ENCODE peak calls at places on chromosomes 12 and 14, in ten cellular contexts. One of them, this sample, is unnamed.

GRCh38 chr12:12705833-12706520 is 10.0 kb upstream of the GPR19 start:
- DNase-seq in BJ: no peak
- DNase-seq in HuH-7: no peak
- DNase-seq in GM13976: no peak
- DNase-seq in stimulated activated CD8-positive, alpha-beta memory T cell treated with anti-CD3 and anti-CD28 coated beads, Interleukin-15, amount 100 ng/mL, for 24 hours: no peak
- DNase-seq in T-helper 2 cell: peak
- DNase-seq in mesothelial cell of epicardium: no peak
- DNase-seq in WTC11: no peak
- DNase-seq in hippocampal formation: no peak
- DNase-seq in osteocyte: no peak
- DNase-seq in this sample: no peak

GRCh38 chr14:81559385-81559784 is 25.7 kb upstream of the SEL1L start:
- DNase-seq in BJ: no peak
- DNase-seq in GM13976: no peak
- DNase-seq in WTC11: no peak
- DNase-seq in osteocyte: no peak
- DNase-seq in stimulated activated CD8-positive, alpha-beta memory T cell treated with anti-CD3 and anti-CD28 coated beads, Interleukin-15, amount 100 ng/mL, for 24 hours: no peak
- DNase-seq in T-helper 2 cell: no peak
- DNase-seq in mesothelial cell of epicardium: no peak
- DNase-seq in hippocampal formation: no peak
- DNase-seq in HuH-7: no peak
- DNase-seq in this sample: no peak

GRCh38 chr14:100540141-100540925 is 46.9 kb downstream of the BEGAIN start:
- DNase-seq in hippocampal formation: no peak
- DNase-seq in GM13976: no peak
- DNase-seq in stimulated activated CD8-positive, alpha-beta memory T cell treated with anti-CD3 and anti-CD28 coated beads, Interleukin-15, amount 100 ng/mL, for 24 hours: no peak
- DNase-seq in WTC11: peak
- DNase-seq in T-helper 2 cell: no peak
- DNase-seq in osteocyte: no peak
- DNase-seq in HuH-7: peak
- DNase-seq in BJ: no peak
- DNase-seq in mesothelial cell of epicardium: no peak
- DNase-seq in this sample: no peak

GRCh38 chr14:75946785-75947184 is 35.0 kb downstream of the TGFB3 start:
- DNase-seq in BJ: no peak
- DNase-seq in T-helper 2 cell: no peak
- DNase-seq in WTC11: no peak
- DNase-seq in HuH-7: no peak
- DNase-seq in GM13976: no peak
- DNase-seq in osteocyte: no peak
- DNase-seq in hippocampal formation: no peak
- DNase-seq in stimulated activated CD8-positive, alpha-beta memory T cell treated with anti-CD3 and anti-CD28 coated beads, Interleukin-15, amount 100 ng/mL, for 24 hours: no peak
- DNase-seq in mesothelial cell of epicardium: no peak
- DNase-seq in this sample: no peak

GRCh38 chr14:95340201-95340697 is 20.5 kb upstream of the CLMN start:
- DNase-seq in HuH-7: no peak
- DNase-seq in BJ: no peak
- DNase-seq in mesothelial cell of epicardium: no peak
- DNase-seq in GM13976: no peak
- DNase-seq in osteocyte: no peak
- DNase-seq in T-helper 2 cell: no peak
- DNase-seq in hippocampal formation: no peak
- DNase-seq in stimulated activated CD8-positive, alpha-beta memory T cell treated with anti-CD3 and anti-CD28 coated beads, Interleukin-15, amount 100 ng/mL, for 24 hours: no peak
- DNase-seq in WTC11: no peak
- DNase-seq in this sample: no peak

GRCh38 chr12:101783150-101783549 is 43.9 kb upstream of the SYCP3 start:
- DNase-seq in T-helper 2 cell: no peak
- DNase-seq in BJ: no peak
- DNase-seq in hippocampal formation: no peak
- DNase-seq in WTC11: no peak
- DNase-seq in HuH-7: no peak
- DNase-seq in mesothelial cell of epicardium: no peak
- DNase-seq in GM13976: no peak
- DNase-seq in osteocyte: no peak
- DNase-seq in stimulated activated CD8-positive, alpha-beta memory T cell treated with anti-CD3 and anti-CD28 coated beads, Interleukin-15, amount 100 ng/mL, for 24 hours: no peak
- DNase-seq in this sample: no peak

GRCh38 chr14:59098377-59098776 is 90.1 kb upstream of the DAAM1 start:
- DNase-seq in GM13976: no peak
- DNase-seq in hippocampal formation: no peak
- DNase-seq in osteocyte: no peak
- DNase-seq in WTC11: no peak
- DNase-seq in HuH-7: no peak
- DNase-seq in mesothelial cell of epicardium: no peak
- DNase-seq in BJ: peak
- DNase-seq in stimulated activated CD8-positive, alpha-beta memory T cell treated with anti-CD3 and anti-CD28 coated beads, Interleukin-15, amount 100 ng/mL, for 24 hours: no peak
- DNase-seq in T-helper 2 cell: no peak
- DNase-seq in this sample: peak

GRCh38 chr12:49687941-49688340 is 19.3 kb downstream of the FMNL3 start:
- DNase-seq in hippocampal formation: no peak
- DNase-seq in WTC11: peak
- DNase-seq in mesothelial cell of epicardium: no peak
- DNase-seq in T-helper 2 cell: no peak
- DNase-seq in HuH-7: no peak
- DNase-seq in GM13976: no peak
- DNase-seq in stimulated activated CD8-positive, alpha-beta memory T cell treated with anti-CD3 and anti-CD28 coated beads, Interleukin-15, amount 100 ng/mL, for 24 hours: no peak
- DNase-seq in BJ: no peak
- DNase-seq in osteocyte: no peak
- DNase-seq in this sample: no peak

GRCh38 chr12:124736115-124737039 is 127.3 kb downstream of the SCARB1 start:
- DNase-seq in WTC11: no peak
- DNase-seq in stimulated activated CD8-positive, alpha-beta memory T cell treated with anti-CD3 and anti-CD28 coated beads, Interleukin-15, amount 100 ng/mL, for 24 hours: no peak
- DNase-seq in osteocyte: no peak
- DNase-seq in GM13976: no peak
- DNase-seq in mesothelial cell of epicardium: no peak
- DNase-seq in HuH-7: no peak
- DNase-seq in hippocampal formation: no peak
- DNase-seq in T-helper 2 cell: no peak
- DNase-seq in BJ: no peak
- DNase-seq in this sample: no peak

GRCh38 chr14:89205137-89205740 is 211.8 kb downstream of the FOXN3 start:
- DNase-seq in WTC11: no peak
- DNase-seq in T-helper 2 cell: no peak
- DNase-seq in HuH-7: no peak
- DNase-seq in osteocyte: no peak
- DNase-seq in hippocampal formation: no peak
- DNase-seq in stimulated activated CD8-positive, alpha-beta memory T cell treated with anti-CD3 and anti-CD28 coated beads, Interleukin-15, amount 100 ng/mL, for 24 hours: no peak
- DNase-seq in mesothelial cell of epicardium: no peak
- DNase-seq in GM13976: no peak
- DNase-seq in BJ: no peak
- DNase-seq in this sample: no peak

GRCh38 chr12:11578461-11578993 is 70.9 kb upstream of the ETV6 start:
- DNase-seq in osteocyte: no peak
- DNase-seq in stimulated activated CD8-positive, alpha-beta memory T cell treated with anti-CD3 and anti-CD28 coated beads, Interleukin-15, amount 100 ng/mL, for 24 hours: no peak
- DNase-seq in GM13976: no peak
- DNase-seq in BJ: no peak
- DNase-seq in hippocampal formation: no peak
- DNase-seq in mesothelial cell of epicardium: no peak
- DNase-seq in T-helper 2 cell: no peak
- DNase-seq in HuH-7: no peak
- DNase-seq in WTC11: no peak
- DNase-seq in this sample: no peak

GRCh38 chr12:6312529-6313325 is 2.2 kb downstream of the PLEKHG6 start:
- DNase-seq in stimulated activated CD8-positive, alpha-beta memory T cell treated with anti-CD3 and anti-CD28 coated beads, Interleukin-15, amount 100 ng/mL, for 24 hours: no peak
- DNase-seq in hippocampal formation: no peak
- DNase-seq in T-helper 2 cell: no peak
- DNase-seq in HuH-7: no peak
- DNase-seq in osteocyte: no peak
- DNase-seq in mesothelial cell of epicardium: no peak
- DNase-seq in BJ: no peak
- DNase-seq in WTC11: peak
- DNase-seq in GM13976: peak
- DNase-seq in this sample: no peak

GRCh38 chr12:18807714-18808113 is 69.8 kb downstream of the CAPZA3 start:
- DNase-seq in WTC11: no peak
- DNase-seq in T-helper 2 cell: no peak
- DNase-seq in mesothelial cell of epicardium: no peak
- DNase-seq in GM13976: no peak
- DNase-seq in BJ: no peak
- DNase-seq in osteocyte: no peak
- DNase-seq in HuH-7: no peak
- DNase-seq in stimulated activated CD8-positive, alpha-beta memory T cell treated with anti-CD3 and anti-CD28 coated beads, Interleukin-15, amount 100 ng/mL, for 24 hours: no peak
- DNase-seq in hippocampal formation: no peak
- DNase-seq in this sample: no peak

GRCh38 chr12:122067966-122068365 is 10.6 kb upstream of the MLXIP start:
- DNase-seq in HuH-7: no peak
- DNase-seq in T-helper 2 cell: peak
- DNase-seq in BJ: no peak
- DNase-seq in osteocyte: no peak
- DNase-seq in GM13976: peak
- DNase-seq in mesothelial cell of epicardium: no peak
- DNase-seq in hippocampal formation: no peak
- DNase-seq in WTC11: no peak
- DNase-seq in stimulated activated CD8-positive, alpha-beta memory T cell treated with anti-CD3 and anti-CD28 coated beads, Interleukin-15, amount 100 ng/mL, for 24 hours: no peak
- DNase-seq in this sample: no peak

GRCh38 chr12:88703790-88704189 is 123.5 kb upstream of the KITLG start:
- DNase-seq in WTC11: no peak
- DNase-seq in HuH-7: no peak
- DNase-seq in BJ: no peak
- DNase-seq in GM13976: no peak
- DNase-seq in hippocampal formation: no peak
- DNase-seq in stimulated activated CD8-positive, alpha-beta memory T cell treated with anti-CD3 and anti-CD28 coated beads, Interleukin-15, amount 100 ng/mL, for 24 hours: no peak
- DNase-seq in osteocyte: no peak
- DNase-seq in T-helper 2 cell: no peak
- DNase-seq in mesothelial cell of epicardium: no peak
- DNase-seq in this sample: peak

GRCh38 chr12:29743801-29744200 is 39.9 kb downstream of the TMTC1 start:
- DNase-seq in osteocyte: no peak
- DNase-seq in mesothelial cell of epicardium: no peak
- DNase-seq in GM13976: no peak
- DNase-seq in WTC11: no peak
- DNase-seq in stimulated activated CD8-positive, alpha-beta memory T cell treated with anti-CD3 and anti-CD28 coated beads, Interleukin-15, amount 100 ng/mL, for 24 hours: no peak
- DNase-seq in T-helper 2 cell: no peak
- DNase-seq in BJ: peak
- DNase-seq in HuH-7: no peak
- DNase-seq in hippocampal formation: no peak
- DNase-seq in this sample: peak

GRCh38 chr14:22403286-22403685 is 185.7 kb downstream of the DAD1 start:
- DNase-seq in T-helper 2 cell: no peak
- DNase-seq in BJ: no peak
- DNase-seq in WTC11: no peak
- DNase-seq in HuH-7: no peak
- DNase-seq in GM13976: no peak
- DNase-seq in osteocyte: no peak
- DNase-seq in hippocampal formation: no peak
- DNase-seq in stimulated activated CD8-positive, alpha-beta memory T cell treated with anti-CD3 and anti-CD28 coated beads, Interleukin-15, amount 100 ng/mL, for 24 hours: no peak
- DNase-seq in mesothelial cell of epicardium: no peak
- DNase-seq in this sample: no peak

GRCh38 chr12:45648070-45648469 is 81.4 kb upstream of the ARID2 start:
- DNase-seq in WTC11: no peak
- DNase-seq in mesothelial cell of epicardium: no peak
- DNase-seq in BJ: no peak
- DNase-seq in hippocampal formation: no peak
- DNase-seq in T-helper 2 cell: no peak
- DNase-seq in GM13976: no peak
- DNase-seq in stimulated activated CD8-positive, alpha-beta memory T cell treated with anti-CD3 and anti-CD28 coated beads, Interleukin-15, amount 100 ng/mL, for 24 hours: no peak
- DNase-seq in osteocyte: no peak
- DNase-seq in HuH-7: no peak
- DNase-seq in this sample: peak

GRCh38 chr12:28340261-28340660 is 150.0 kb downstream of the CCDC91 start:
- DNase-seq in BJ: peak
- DNase-seq in T-helper 2 cell: no peak
- DNase-seq in WTC11: no peak
- DNase-seq in hippocampal formation: no peak
- DNase-seq in HuH-7: no peak
- DNase-seq in stimulated activated CD8-positive, alpha-beta memory T cell treated with anti-CD3 and anti-CD28 coated beads, Interleukin-15, amount 100 ng/mL, for 24 hours: no peak
- DNase-seq in mesothelial cell of epicardium: no peak
- DNase-seq in osteocyte: no peak
- DNase-seq in GM13976: peak
- DNase-seq in this sample: peak

GRCh38 chr12:63420206-63420644 is 248.1 kb downstream of the DPY19L2 start:
- DNase-seq in hippocampal formation: no peak
- DNase-seq in HuH-7: peak
- DNase-seq in BJ: no peak
- DNase-seq in osteocyte: no peak
- DNase-seq in GM13976: peak
- DNase-seq in T-helper 2 cell: no peak
- DNase-seq in WTC11: peak
- DNase-seq in mesothelial cell of epicardium: no peak
- DNase-seq in stimulated activated CD8-positive, alpha-beta memory T cell treated with anti-CD3 and anti-CD28 coated beads, Interleukin-15, amount 100 ng/mL, for 24 hours: no peak
- DNase-seq in this sample: peak

GRCh38 chr12:2613674-2614073 is 181.1 kb upstream of the FKBP4 start:
- DNase-seq in T-helper 2 cell: no peak
- DNase-seq in WTC11: no peak
- DNase-seq in osteocyte: peak
- DNase-seq in mesothelial cell of epicardium: no peak
- DNase-seq in stimulated activated CD8-positive, alpha-beta memory T cell treated with anti-CD3 and anti-CD28 coated beads, Interleukin-15, amount 100 ng/mL, for 24 hours: no peak
- DNase-seq in HuH-7: no peak
- DNase-seq in hippocampal formation: no peak
- DNase-seq in BJ: peak
- DNase-seq in GM13976: no peak
- DNase-seq in this sample: peak

GRCh38 chr12:74820324-74820723 is 282.7 kb downstream of the ATXN7L3B start:
- DNase-seq in BJ: no peak
- DNase-seq in stimulated activated CD8-positive, alpha-beta memory T cell treated with anti-CD3 and anti-CD28 coated beads, Interleukin-15, amount 100 ng/mL, for 24 hours: no peak
- DNase-seq in mesothelial cell of epicardium: no peak
- DNase-seq in T-helper 2 cell: no peak
- DNase-seq in osteocyte: no peak
- DNase-seq in hippocampal formation: no peak
- DNase-seq in GM13976: no peak
- DNase-seq in HuH-7: no peak
- DNase-seq in WTC11: no peak
- DNase-seq in this sample: no peak

GRCh38 chr12:96383991-96384390 is 16.2 kb downstream of the CDK17 start:
- DNase-seq in BJ: no peak
- DNase-seq in WTC11: no peak
- DNase-seq in mesothelial cell of epicardium: no peak
- DNase-seq in HuH-7: no peak
- DNase-seq in T-helper 2 cell: no peak
- DNase-seq in hippocampal formation: no peak
- DNase-seq in osteocyte: no peak
- DNase-seq in GM13976: no peak
- DNase-seq in stimulated activated CD8-positive, alpha-beta memory T cell treated with anti-CD3 and anti-CD28 coated beads, Interleukin-15, amount 100 ng/mL, for 24 hours: no peak
- DNase-seq in this sample: peak

GRCh38 chr12:41924111-41924510 is 220.6 kb downstream of the GXYLT1 start:
- DNase-seq in stimulated activated CD8-positive, alpha-beta memory T cell treated with anti-CD3 and anti-CD28 coated beads, Interleukin-15, amount 100 ng/mL, for 24 hours: no peak
- DNase-seq in GM13976: no peak
- DNase-seq in hippocampal formation: no peak
- DNase-seq in WTC11: no peak
- DNase-seq in mesothelial cell of epicardium: no peak
- DNase-seq in osteocyte: no peak
- DNase-seq in BJ: no peak
- DNase-seq in HuH-7: no peak
- DNase-seq in T-helper 2 cell: no peak
- DNase-seq in this sample: no peak

GRCh38 chr12:57221169-57221917 is 4.7 kb downstream of the NXPH4 start:
- DNase-seq in BJ: no peak
- DNase-seq in stimulated activated CD8-positive, alpha-beta memory T cell treated with anti-CD3 and anti-CD28 coated beads, Interleukin-15, amount 100 ng/mL, for 24 hours: no peak
- DNase-seq in WTC11: no peak
- DNase-seq in hippocampal formation: no peak
- DNase-seq in T-helper 2 cell: no peak
- DNase-seq in HuH-7: no peak
- DNase-seq in osteocyte: no peak
- DNase-seq in GM13976: no peak
- DNase-seq in mesothelial cell of epicardium: no peak
- DNase-seq in this sample: no peak

GRCh38 chr12:114006482-114007425 is 40.6 kb upstream of the RBM19 start:
- DNase-seq in stimulated activated CD8-positive, alpha-beta memory T cell treated with anti-CD3 and anti-CD28 coated beads, Interleukin-15, amount 100 ng/mL, for 24 hours: no peak
- DNase-seq in WTC11: no peak
- DNase-seq in hippocampal formation: no peak
- DNase-seq in T-helper 2 cell: no peak
- DNase-seq in osteocyte: no peak
- DNase-seq in GM13976: no peak
- DNase-seq in mesothelial cell of epicardium: no peak
- DNase-seq in HuH-7: no peak
- DNase-seq in BJ: no peak
- DNase-seq in this sample: no peak

GRCh38 chr14:103549361-103550311 is 12.8 kb downstream of the BAG5 start:
- DNase-seq in T-helper 2 cell: no peak
- DNase-seq in osteocyte: no peak
- DNase-seq in stimulated activated CD8-positive, alpha-beta memory T cell treated with anti-CD3 and anti-CD28 coated beads, Interleukin-15, amount 100 ng/mL, for 24 hours: no peak
- DNase-seq in BJ: no peak
- DNase-seq in hippocampal formation: peak
- DNase-seq in mesothelial cell of epicardium: no peak
- DNase-seq in GM13976: no peak
- DNase-seq in WTC11: peak
- DNase-seq in HuH-7: peak
- DNase-seq in this sample: no peak

GRCh38 chr12:113769322-113769721 is 196.8 kb downstream of the RBM19 start:
- DNase-seq in mesothelial cell of epicardium: no peak
- DNase-seq in stimulated activated CD8-positive, alpha-beta memory T cell treated with anti-CD3 and anti-CD28 coated beads, Interleukin-15, amount 100 ng/mL, for 24 hours: no peak
- DNase-seq in hippocampal formation: no peak
- DNase-seq in WTC11: no peak
- DNase-seq in BJ: no peak
- DNase-seq in HuH-7: no peak
- DNase-seq in T-helper 2 cell: no peak
- DNase-seq in GM13976: no peak
- DNase-seq in osteocyte: no peak
- DNase-seq in this sample: no peak